ENCODE peak calls at places on chromosomes 5 and 9, in nine cellular contexts. E, K, F, Z, O, D, B, W and U are unnamed samples.
A peak's percentile ranks its signal among the peaks of the same experiment; 100 is the strongest.

GRCh38 chr9:109171926-109172325 is 4.9 kb upstream of the FRRS1L start:
- DNase-seq in E (no peak), K (no peak), F (no peak), Z (no peak), O (no peak), D (no peak), B (no peak), W (peak; percentile 82), U (no peak)

GRCh38 chr5:159257007-159257406 is 6.1 kb upstream of the UBLCP1 start:
- DNase-seq in E (peak; percentile 25), K (no peak), F (no peak), Z (no peak), O (no peak), D (no peak), B (no peak), W (peak; percentile 35), U (no peak)

GRCh38 chr5:97735209-97735608 is 552.2 kb upstream of the RIOK2 start:
- DNase-seq in E (peak; percentile 98), K (no peak), F (no peak), Z (no peak), O (no peak), D (no peak), B (no peak), W (peak; percentile 92), U (no peak)

GRCh38 chr5:78300464-78301045 is 6.1 kb upstream of the AP3B1 start:
- DNase-seq in E (peak; percentile 31), K (no peak), F (no peak), Z (no peak), O (no peak), D (no peak), B (no peak), W (peak; percentile 54), U (no peak)

GRCh38 chr5:1140188-1140817 is 28.4 kb upstream of the SLC12A7 start:
- DNase-seq in E (peak; percentile 23), K (peak; percentile 86), F (no peak), Z (peak; percentile 87), O (peak; percentile 87), D (peak; percentile 73), B (peak; percentile 59), W (peak; percentile 16), U (peak; percentile 21)

GRCh38 chr5:1663186-1663585 is 136.5 kb downstream of the MRPL36 start:
- DNase-seq in E (no peak), K (no peak), F (no peak), Z (peak; percentile 51), O (peak; percentile 7), D (peak; percentile 12), B (no peak), W (no peak), U (no peak)

GRCh38 chr5:17257705-17258273 is 40.4 kb downstream of the BASP1 start:
- DNase-seq in E (no peak), K (peak; percentile 7), F (no peak), Z (no peak), O (peak; percentile 60), D (no peak), B (no peak), W (peak; percentile 48), U (no peak)

GRCh38 chr5:177482359-177482795 is 8.9 kb upstream of the DBN1 start:
- DNase-seq in E (no peak), K (no peak), F (no peak), Z (no peak), O (no peak), D (no peak), B (no peak), W (no peak), U (no peak)

GRCh38 chr9:137406876-137407589 is 15.9 kb downstream of the EXD3 start:
- DNase-seq in E (peak; percentile 66), K (peak; percentile 72), F (peak; percentile 54), Z (peak; percentile 84), O (peak; percentile 92), D (peak; percentile 66), B (peak; percentile 25), W (peak; percentile 73), U (peak; percentile 38)

GRCh38 chr5:51731641-51732040 is 348.4 kb downstream of the ISL1 start:
- DNase-seq in E (peak; percentile 56), K (no peak), F (no peak), Z (no peak), O (no peak), D (no peak), B (no peak), W (no peak), U (no peak)

GRCh38 chr9:123528521-123528920 is 172.5 kb downstream of the CRB2 start:
- DNase-seq in E (no peak), K (no peak), F (no peak), Z (no peak), O (no peak), D (no peak), B (no peak), W (no peak), U (no peak)

GRCh38 chr9:137606005-137606601 is 617 bp downstream of the ARRDC1 start:
- DNase-seq in E (no peak), K (peak; percentile 15), F (peak; percentile 88), Z (no peak), O (no peak), D (peak; percentile 70), B (no peak), W (no peak), U (no peak)